ENCODE peak calls at places on chromosomes 1 and 21, in ten cellular contexts. N is right cardiac atrium; H is ascending aorta; P is small intestine; K is CD8-positive, alpha-beta T cell; O is tibial nerve; Z is fibroblast of lung; W is mammary epithelial cell; B is stomach; T is astrocyte. F is an unnamed sample.

GRCh38 chr1:190579517-190580193 is 102.0 kb upstream of the BRINP3 start:
- DNase-seq in H (no peak), T (no peak), O (no peak), P (no peak), W (no peak), Z (peak; percentile 10), B (no peak), N (no peak), K (no peak), F (no peak)

GRCh38 chr1:2451744-2452582 is 24.1 kb upstream of the PLCH2 start:
- DNase-seq in K (no peak), W (peak; percentile 79), N (no peak), B (no peak), H (no peak), O (no peak), T (peak; percentile 74), Z (peak; percentile 58), P (no peak), F (no peak)

GRCh38 chr1:208086116-208086515 is 158.1 kb downstream of the PLXNA2 start:
- DNase-seq in N (no peak), O (no peak), T (peak; percentile 36), P (no peak), Z (peak; percentile 53), H (no peak), B (no peak), W (peak; percentile 55), K (no peak), F (no peak)

GRCh38 chr1:6143392-6143791 is 36.7 kb downstream of the CHD5 start:
- DNase-seq in W (peak; percentile 40), B (no peak), H (no peak), T (no peak), O (no peak), Z (no peak), P (no peak), K (no peak), N (no peak), F (no peak)

GRCh38 chr1:38718031-38718430 is 141.5 kb downstream of the RRAGC start:
- DNase-seq in H (no peak), Z (no peak), W (no peak), T (no peak), P (no peak), O (no peak), N (no peak), B (no peak), K (no peak), F (no peak)

GRCh38 chr1:79079770-79080169 is 73.2 kb upstream of the ADGRL4 start:
- DNase-seq in K (no peak), H (no peak), N (peak; percentile 11), O (no peak), P (no peak), B (no peak), Z (peak; percentile 92), T (peak; percentile 88), W (peak; percentile 63), F (no peak)

GRCh38 chr1:46456411-46456963 is 33.1 kb upstream of the DMBX1 start:
- DNase-seq in O (no peak), P (no peak), H (no peak), N (no peak), W (no peak), B (no peak), T (no peak), K (no peak), Z (peak; percentile 21), F (peak; percentile 56)

GRCh38 chr21:34692458-34693020 is 23.7 kb downstream of the CLIC6 start:
- DNase-seq in O (no peak), K (no peak), T (no peak), B (no peak), P (no peak), W (no peak), Z (no peak), N (no peak), H (no peak), F (no peak)

GRCh38 chr1:111602974-111603373 is 16.6 kb upstream of the RAP1A start:
- DNase-seq in T (no peak), H (no peak), Z (no peak), N (no peak), W (no peak), K (no peak), B (no peak), P (no peak), O (no peak), F (no peak)

GRCh38 chr1:54310439-54311328 is 95.5 kb downstream of the SSBP3 start:
- DNase-seq in B (peak; percentile 64), P (no peak), W (peak; percentile 62), T (peak; percentile 29), K (no peak), O (peak; percentile 32), H (no peak), Z (peak; percentile 49), N (peak; percentile 47), F (no peak)

GRCh38 chr1:31243451-31244286 is 4.0 kb upstream of the NKAIN1 start:
- DNase-seq in W (no peak), H (no peak), N (no peak), Z (peak; percentile 3), K (no peak), O (no peak), B (no peak), T (peak; percentile 18), P (no peak), F (no peak)
- H3K27me3 ChIP-seq in W (peaks cover 10% of the 10 kb centered on the region), H (no peaks in the 10 kb centered on the region), N (no peaks in the 10 kb centered on the region), Z (peaks cover 17% of the 10 kb centered on the region), K (peaks cover 5% of the 10 kb centered on the region), O (no peaks in the 10 kb centered on the region), B (peaks cover 36% of the 10 kb centered on the region), T (peaks cover 15% of the 10 kb centered on the region), P (no peaks in the 10 kb centered on the region), F (no peaks in the 10 kb centered on the region)

DNA sequence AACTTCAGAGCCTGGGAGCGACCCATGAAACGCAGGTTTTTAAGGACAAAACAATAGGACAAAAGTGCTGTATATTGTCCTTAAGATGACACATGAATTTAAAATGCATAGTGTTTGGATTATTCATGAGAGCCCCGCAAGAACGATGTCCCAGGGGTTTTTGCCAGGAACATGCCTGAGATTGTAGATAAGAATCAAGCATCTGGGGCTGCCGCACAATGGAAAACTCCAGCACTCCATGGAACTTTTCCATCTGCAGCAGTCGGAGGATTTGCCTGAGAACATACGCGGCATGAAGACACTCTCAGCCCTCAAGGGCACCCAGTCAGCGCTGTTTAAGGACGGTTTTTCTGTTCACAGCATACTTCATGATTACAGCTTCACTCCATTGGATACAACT is 5.3 kb upstream of the ERG start:
- DNase-seq in N (no peak), Z (peak; percentile 38), H (no peak), W (peak; percentile 52), P (no peak), B (no peak), O (no peak), T (peak; percentile 93), K (no peak), F (no peak)
- H3K4me1 ChIP-seq in N (peaks cover 7% of the 10 kb centered on the region), Z (peaks cover 4% of the 10 kb centered on the region), H (peaks cover 7% of the 10 kb centered on the region), W (peaks cover 20% of the 10 kb centered on the region), P (no peaks in the 10 kb centered on the region), B (no peaks in the 10 kb centered on the region), O (no peaks in the 10 kb centered on the region), T (peaks cover 30% of the 10 kb centered on the region), K (no peaks in the 10 kb centered on the region), F (peaks cover 63% of the 10 kb centered on the region)

DNA sequence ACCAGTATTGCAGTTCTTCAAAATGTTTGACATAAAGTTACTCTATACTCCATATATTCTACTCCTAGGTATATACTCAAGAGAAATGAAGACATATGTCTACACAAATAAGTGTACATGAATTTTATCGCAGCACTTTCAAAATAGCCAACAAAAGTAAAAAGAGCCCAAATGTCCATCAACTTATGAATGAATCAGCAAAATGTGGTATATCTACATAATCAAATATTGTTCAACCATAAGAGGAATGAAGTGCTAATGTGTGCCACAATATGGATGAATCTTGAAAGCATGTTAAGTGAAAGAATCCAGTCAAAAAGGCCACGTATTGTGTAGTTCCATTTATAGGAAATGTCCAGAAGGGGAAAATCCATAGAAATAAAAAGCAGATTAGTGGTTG is 98.6 kb upstream of the F3 start:
- DNase-seq in O (no peak), N (no peak), T (no peak), K (no peak), W (no peak), Z (no peak), B (no peak), H (no peak), P (no peak), F (no peak)
- H3K27ac ChIP-seq in O (no peak overlapping the region), N (no peak overlapping the region), T (no peak overlapping the region), K (no peak overlapping the region), W (no peak overlapping the region), Z (no peak overlapping the region), B (no peak overlapping the region), H (no peak overlapping the region), P (no peak overlapping the region), F (no peak overlapping the region)

DNA sequence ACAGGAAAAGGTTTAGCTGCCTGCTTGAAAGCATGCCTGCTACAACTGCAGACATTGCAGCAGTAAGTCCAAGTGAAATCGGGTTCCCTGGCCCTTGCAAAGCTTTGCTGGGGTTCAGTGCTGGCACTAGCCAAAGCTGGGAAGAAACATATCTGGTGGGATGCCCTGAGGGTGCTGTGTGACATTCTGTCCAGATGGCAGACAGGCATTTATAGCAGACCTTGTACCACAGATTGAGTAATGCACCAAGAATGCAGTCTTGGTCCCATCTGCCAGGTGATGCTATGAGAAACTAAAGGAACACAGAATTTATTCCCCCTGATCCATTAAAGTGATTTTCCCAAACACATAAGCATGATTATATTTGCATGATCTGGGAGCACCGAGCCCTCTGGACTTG is 223.6 kb upstream of the FAM78B start:
- DNase-seq in T (no peak), Z (no peak), P (no peak), N (no peak), H (no peak), B (no peak), K (no peak), W (no peak), O (no peak), F (no peak)
- H3K27me3 ChIP-seq in T (no peaks in the 10 kb centered on the region), Z (no peaks in the 10 kb centered on the region), P (no peaks in the 10 kb centered on the region), N (no peaks in the 10 kb centered on the region), H (no peaks in the 10 kb centered on the region), B (no peaks in the 10 kb centered on the region), K (no peaks in the 10 kb centered on the region), W (no peaks in the 10 kb centered on the region), O (no peaks in the 10 kb centered on the region), F (no peaks in the 10 kb centered on the region)

DNA sequence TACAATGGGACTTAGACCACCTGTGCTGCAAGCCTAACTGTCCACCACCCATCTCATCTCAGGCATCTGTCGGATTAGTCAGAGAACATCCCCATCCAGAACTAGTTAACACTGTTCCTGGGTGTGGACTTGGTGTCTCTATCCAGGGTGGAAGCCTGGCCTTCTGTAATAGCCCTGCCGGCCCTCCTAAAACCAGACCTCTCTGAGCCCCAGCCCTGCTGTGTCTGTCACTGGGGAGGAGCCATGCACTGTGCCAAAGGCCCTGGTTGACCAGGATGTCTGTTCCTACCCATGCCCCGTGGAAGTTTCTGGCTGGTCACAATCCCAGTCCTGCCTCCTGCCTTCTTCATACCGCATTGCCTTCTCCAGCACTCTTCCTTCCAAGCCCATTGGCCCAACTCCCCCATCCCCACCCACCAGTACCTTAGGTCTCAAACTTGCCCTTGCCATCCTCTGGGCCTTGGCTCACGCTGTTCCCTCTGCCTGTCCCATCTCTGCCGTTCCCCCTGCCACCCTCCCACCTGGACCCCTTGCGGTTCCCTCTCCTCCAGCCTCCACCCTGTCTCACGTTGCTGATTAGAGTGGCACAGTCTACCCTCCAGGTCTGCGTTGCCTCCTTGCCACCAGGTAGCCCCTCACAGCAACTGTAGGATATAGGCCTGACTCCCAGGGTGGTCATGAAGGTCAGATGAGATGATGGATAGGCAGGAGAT is 105.6 kb downstream of the EPHB2 start:
- DNase-seq in W (no peak), P (no peak), H (no peak), N (peak; percentile 41), T (no peak), Z (no peak), K (no peak), O (no peak), B (no peak), F (peak; percentile 65)
- H3K4me1 ChIP-seq in W (peaks cover 10% of the 10 kb centered on the region), P (no peaks in the 10 kb centered on the region), H (no peaks in the 10 kb centered on the region), N (no peaks in the 10 kb centered on the region), T (no peaks in the 10 kb centered on the region), Z (no peaks in the 10 kb centered on the region), K (no peaks in the 10 kb centered on the region), O (no peaks in the 10 kb centered on the region), B (no peaks in the 10 kb centered on the region), F (no peaks in the 10 kb centered on the region)